ENCODE peak calls at places on chromosomes 3 and 15, in nine cellular contexts. One of them, this sample, is unnamed.

GRCh38 chr3:89314454-89314853 is 207.0 kb downstream of the EPHA3 start:
- DNase-seq in neural crest cell: no peak
- DNase-seq in endothelial cell: no peak
- DNase-seq in H9: peak
- DNase-seq in fibroblast of pulmonary artery: peak
- DNase-seq in PC-3: peak
- DNase-seq in AG04450: no peak
- DNase-seq in AG09309: no peak
- DNase-seq in GM12864: no peak
- DNase-seq in this sample: no peak

GRCh38 chr3:71150293-71150954 is 433.1 kb downstream of the FOXP1 start:
- DNase-seq in GM12864: no peak
- DNase-seq in AG04450: no peak
- DNase-seq in AG09309: no peak
- DNase-seq in fibroblast of pulmonary artery: no peak
- DNase-seq in neural crest cell: no peak
- DNase-seq in PC-3: no peak
- DNase-seq in endothelial cell: no peak
- DNase-seq in H9: no peak
- DNase-seq in this sample: no peak

GRCh38 chr3:57758686-57759085 is 2.6 kb downstream of the SLMAP start:
- DNase-seq in AG04450: no peak
- DNase-seq in endothelial cell: no peak
- DNase-seq in AG09309: no peak
- DNase-seq in PC-3: peak
- DNase-seq in neural crest cell: no peak
- DNase-seq in H9: no peak
- DNase-seq in fibroblast of pulmonary artery: no peak
- DNase-seq in GM12864: no peak
- DNase-seq in this sample: no peak

GRCh38 chr3:181549266-181549665 is 162.5 kb upstream of the SOX2 start:
- DNase-seq in fibroblast of pulmonary artery: no peak
- DNase-seq in H9: no peak
- DNase-seq in AG04450: no peak
- DNase-seq in endothelial cell: no peak
- DNase-seq in neural crest cell: no peak
- DNase-seq in PC-3: no peak
- DNase-seq in AG09309: no peak
- DNase-seq in GM12864: no peak
- DNase-seq in this sample: no peak

GRCh38 chr15:26974120-26974780 is 3.3 kb downstream of the GABRG3 start:
- DNase-seq in AG09309: no peak
- DNase-seq in endothelial cell: peak
- DNase-seq in neural crest cell: no peak
- DNase-seq in fibroblast of pulmonary artery: peak
- DNase-seq in AG04450: no peak
- DNase-seq in H9: peak
- DNase-seq in GM12864: no peak
- DNase-seq in PC-3: peak
- DNase-seq in this sample: no peak

GRCh38 chr3:30875505-30875904 is 19.0 kb downstream of the GADL1 start:
- DNase-seq in PC-3: no peak
- DNase-seq in neural crest cell: no peak
- DNase-seq in fibroblast of pulmonary artery: no peak
- DNase-seq in endothelial cell: no peak
- DNase-seq in GM12864: no peak
- DNase-seq in H9: no peak
- DNase-seq in AG09309: no peak
- DNase-seq in AG04450: no peak
- DNase-seq in this sample: no peak

GRCh38 chr3:114721864-114722263 is 425.2 kb downstream of the ZBTB20 start:
- DNase-seq in endothelial cell: no peak
- DNase-seq in neural crest cell: no peak
- DNase-seq in GM12864: no peak
- DNase-seq in AG09309: no peak
- DNase-seq in fibroblast of pulmonary artery: no peak
- DNase-seq in AG04450: no peak
- DNase-seq in PC-3: no peak
- DNase-seq in H9: no peak
- DNase-seq in this sample: no peak

GRCh38 chr15:96347181-96348111 is 16.9 kb downstream of the NR2F2 start:
- DNase-seq in GM12864: no peak
- DNase-seq in AG04450: no peak
- DNase-seq in PC-3: no peak
- DNase-seq in endothelial cell: no peak
- DNase-seq in fibroblast of pulmonary artery: peak
- DNase-seq in H9: peak
- DNase-seq in neural crest cell: peak
- DNase-seq in AG09309: no peak
- DNase-seq in this sample: no peak

GRCh38 chr3:133930341-133930933 is 34.8 kb upstream of the RAB6B start:
- DNase-seq in AG04450: no peak
- DNase-seq in neural crest cell: no peak
- DNase-seq in PC-3: peak
- DNase-seq in AG09309: peak
- DNase-seq in H9: no peak
- DNase-seq in GM12864: no peak
- DNase-seq in endothelial cell: no peak
- DNase-seq in fibroblast of pulmonary artery: peak
- DNase-seq in this sample: no peak

GRCh38 chr3:134311693-134312071 is 61.0 kb upstream of the RYK start:
- DNase-seq in PC-3: no peak
- DNase-seq in AG09309: no peak
- DNase-seq in AG04450: no peak
- DNase-seq in fibroblast of pulmonary artery: no peak
- DNase-seq in neural crest cell: no peak
- DNase-seq in H9: peak
- DNase-seq in endothelial cell: no peak
- DNase-seq in GM12864: no peak
- DNase-seq in this sample: no peak

GRCh38 chr3:153043729-153044314 is 118.2 kb upstream of the RAP2B start:
- DNase-seq in AG09309: peak
- DNase-seq in PC-3: peak
- DNase-seq in AG04450: no peak
- DNase-seq in endothelial cell: no peak
- DNase-seq in H9: no peak
- DNase-seq in fibroblast of pulmonary artery: peak
- DNase-seq in neural crest cell: no peak
- DNase-seq in GM12864: no peak
- DNase-seq in this sample: no peak

GRCh38 chr15:74399100-74399499 is 31.7 kb upstream of the CYP11A1 start:
- DNase-seq in fibroblast of pulmonary artery: no peak
- DNase-seq in PC-3: no peak
- DNase-seq in neural crest cell: no peak
- DNase-seq in endothelial cell: no peak
- DNase-seq in H9: no peak
- DNase-seq in AG09309: no peak
- DNase-seq in GM12864: no peak
- DNase-seq in AG04450: no peak
- DNase-seq in this sample: no peak

GRCh38 chr3:10855871-10856662 is 40.0 kb downstream of the SLC6A11 start:
- DNase-seq in GM12864: no peak
- DNase-seq in H9: no peak
- DNase-seq in fibroblast of pulmonary artery: no peak
- DNase-seq in AG04450: no peak
- DNase-seq in PC-3: no peak
- DNase-seq in endothelial cell: peak
- DNase-seq in AG09309: no peak
- DNase-seq in neural crest cell: no peak
- DNase-seq in this sample: no peak

GRCh38 chr15:35674873-35675781 is 129.2 kb upstream of the DPH6 start:
- DNase-seq in PC-3: no peak
- DNase-seq in fibroblast of pulmonary artery: peak
- DNase-seq in endothelial cell: no peak
- DNase-seq in GM12864: no peak
- DNase-seq in H9: no peak
- DNase-seq in neural crest cell: no peak
- DNase-seq in AG04450: no peak
- DNase-seq in AG09309: peak
- DNase-seq in this sample: no peak

GRCh38 chr15:86877171-86877631 is 797.5 kb downstream of the AGBL1 start:
- DNase-seq in PC-3: peak
- DNase-seq in GM12864: no peak
- DNase-seq in AG04450: no peak
- DNase-seq in AG09309: no peak
- DNase-seq in neural crest cell: no peak
- DNase-seq in fibroblast of pulmonary artery: no peak
- DNase-seq in endothelial cell: no peak
- DNase-seq in H9: no peak
- DNase-seq in this sample: no peak

GRCh38 chr15:66907826-66908502 is 157.4 kb upstream of the SMAD3 start:
- DNase-seq in endothelial cell: no peak
- DNase-seq in AG04450: no peak
- DNase-seq in neural crest cell: no peak
- DNase-seq in fibroblast of pulmonary artery: peak
- DNase-seq in H9: peak
- DNase-seq in PC-3: no peak
- DNase-seq in GM12864: peak
- DNase-seq in AG09309: no peak
- DNase-seq in this sample: no peak

GRCh38 chr3:50207359-50208042 is 2.4 kb downstream of the SLC38A3 start:
- DNase-seq in AG09309: no peak
- DNase-seq in PC-3: no peak
- DNase-seq in fibroblast of pulmonary artery: no peak
- DNase-seq in GM12864: no peak
- DNase-seq in AG04450: no peak
- DNase-seq in endothelial cell: no peak
- DNase-seq in neural crest cell: no peak
- DNase-seq in H9: no peak
- DNase-seq in this sample: no peak

GRCh38 chr3:50205719-50206276 is 727 bp downstream of the SLC38A3 start:
- DNase-seq in GM12864: no peak
- DNase-seq in endothelial cell: peak
- DNase-seq in AG04450: no peak
- DNase-seq in AG09309: no peak
- DNase-seq in fibroblast of pulmonary artery: no peak
- DNase-seq in neural crest cell: no peak
- DNase-seq in H9: peak
- DNase-seq in PC-3: no peak
- DNase-seq in this sample: no peak

GRCh38 chr3:50210176-50210509 is 5.1 kb downstream of the SLC38A3 start:
- DNase-seq in H9: no peak
- DNase-seq in fibroblast of pulmonary artery: no peak
- DNase-seq in neural crest cell: no peak
- DNase-seq in PC-3: no peak
- DNase-seq in AG04450: no peak
- DNase-seq in endothelial cell: no peak
- DNase-seq in GM12864: no peak
- DNase-seq in AG09309: no peak
- DNase-seq in this sample: no peak

GRCh38 chr3:50210510-50211367 is 5.7 kb downstream of the SLC38A3 start:
- DNase-seq in AG09309: no peak
- DNase-seq in GM12864: no peak
- DNase-seq in endothelial cell: no peak
- DNase-seq in PC-3: no peak
- DNase-seq in neural crest cell: no peak
- DNase-seq in AG04450: no peak
- DNase-seq in H9: peak
- DNase-seq in fibroblast of pulmonary artery: no peak
- DNase-seq in this sample: no peak

GRCh38 chr3:50208677-50209344 is 3.7 kb downstream of the SLC38A3 start:
- DNase-seq in fibroblast of pulmonary artery: no peak
- DNase-seq in AG09309: no peak
- DNase-seq in GM12864: no peak
- DNase-seq in neural crest cell: no peak
- DNase-seq in endothelial cell: no peak
- DNase-seq in PC-3: no peak
- DNase-seq in AG04450: no peak
- DNase-seq in H9: no peak
- DNase-seq in this sample: no peak
- TF ChIP-seq CTCF in fibroblast of pulmonary artery: no peak
- TF ChIP-seq CTCF in AG09309: no peak
- TF ChIP-seq CTCF in GM12864: no peak
- TF ChIP-seq CTCF in neural crest cell: no peak
- TF ChIP-seq CTCF in endothelial cell: no peak
- TF ChIP-seq CTCF in PC-3: no peak
- TF ChIP-seq CTCF in AG04450: no peak
- TF ChIP-seq CTCF in H9: no peak
- TF ChIP-seq CTCF in this sample: no peak

GRCh38 chr3:175956964-175957363 is 1097.8 kb downstream of the NAALADL2 start:
- DNase-seq in PC-3: peak
- DNase-seq in endothelial cell: peak
- DNase-seq in AG04450: no peak
- DNase-seq in neural crest cell: no peak
- DNase-seq in AG09309: peak
- DNase-seq in fibroblast of pulmonary artery: peak
- DNase-seq in H9: no peak
- DNase-seq in GM12864: no peak
- DNase-seq in this sample: no peak
- TF ChIP-seq CTCF in PC-3: peak
- TF ChIP-seq CTCF in endothelial cell: no peak
- TF ChIP-seq CTCF in AG04450: peak
- TF ChIP-seq CTCF in neural crest cell: peak
- TF ChIP-seq CTCF in AG09309: peak
- TF ChIP-seq CTCF in fibroblast of pulmonary artery: peak
- TF ChIP-seq CTCF in H9: peak
- TF ChIP-seq CTCF in GM12864: no peak
- TF ChIP-seq CTCF in this sample: no peak

DNA sequence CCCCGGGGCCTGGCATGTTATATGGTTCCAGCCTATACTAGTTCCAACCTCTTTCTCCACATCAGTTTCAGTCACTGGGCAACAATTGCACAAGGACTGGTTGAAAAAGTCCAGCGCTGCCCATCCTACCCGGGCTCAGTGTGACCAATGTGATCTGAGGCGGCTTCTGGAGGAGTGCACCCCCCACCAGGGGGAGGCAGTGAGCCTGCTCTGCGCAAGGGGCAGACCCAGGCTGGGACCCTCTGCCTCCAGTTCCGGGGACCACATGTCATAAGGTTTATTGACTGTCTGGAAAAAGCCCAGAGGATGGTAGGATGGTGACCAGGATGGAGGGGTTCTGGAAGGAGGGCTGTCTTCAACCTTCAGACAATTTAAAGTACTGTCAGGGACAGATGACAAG is 25.6 kb upstream of the NR2E3 start:
- DNase-seq in AG04450: no peak
- DNase-seq in H9: no peak
- DNase-seq in PC-3: no peak
- DNase-seq in GM12864: no peak
- DNase-seq in AG09309: no peak
- DNase-seq in fibroblast of pulmonary artery: no peak
- DNase-seq in neural crest cell: no peak
- DNase-seq in endothelial cell: peak
- DNase-seq in this sample: no peak
- TF ChIP-seq CTCF in AG04450: peak
- TF ChIP-seq CTCF in H9: peak
- TF ChIP-seq CTCF in PC-3: peak
- TF ChIP-seq CTCF in GM12864: peak
- TF ChIP-seq CTCF in AG09309: peak
- TF ChIP-seq CTCF in fibroblast of pulmonary artery: peak
- TF ChIP-seq CTCF in neural crest cell: peak
- TF ChIP-seq CTCF in endothelial cell: peak
- TF ChIP-seq CTCF in this sample: peak

DNA sequence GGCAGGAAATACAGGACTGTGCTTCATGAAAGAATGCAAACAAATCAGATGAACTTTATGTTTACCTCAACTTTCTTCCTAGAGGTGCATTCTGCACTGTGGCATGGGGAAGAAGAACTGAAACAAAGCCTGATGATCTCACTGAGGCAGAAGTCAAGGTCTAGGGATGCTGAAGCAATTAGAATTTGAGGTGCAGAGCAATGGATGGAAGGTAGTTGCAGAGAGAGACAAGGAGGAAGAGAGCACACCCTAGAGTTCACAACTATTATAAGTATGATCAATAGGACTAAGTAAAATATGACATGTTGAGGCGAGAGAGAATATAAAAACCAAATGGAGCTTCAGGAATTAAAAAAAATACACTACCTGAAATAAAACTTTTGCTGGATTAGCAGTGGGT is 420.1 kb downstream of the EDEM1 start:
- DNase-seq in endothelial cell: no peak
- DNase-seq in GM12864: no peak
- DNase-seq in H9: no peak
- DNase-seq in AG04450: no peak
- DNase-seq in neural crest cell: no peak
- DNase-seq in AG09309: no peak
- DNase-seq in PC-3: no peak
- DNase-seq in fibroblast of pulmonary artery: no peak
- DNase-seq in this sample: no peak
- TF ChIP-seq CTCF in endothelial cell: no peak
- TF ChIP-seq CTCF in GM12864: no peak
- TF ChIP-seq CTCF in H9: no peak
- TF ChIP-seq CTCF in AG04450: no peak
- TF ChIP-seq CTCF in neural crest cell: no peak
- TF ChIP-seq CTCF in AG09309: no peak
- TF ChIP-seq CTCF in PC-3: no peak
- TF ChIP-seq CTCF in fibroblast of pulmonary artery: no peak
- TF ChIP-seq CTCF in this sample: no peak